ENCODE peak calls at places on chromosomes 12 and 14, in six cellular contexts. Q is heart right ventricle, K is fibroblast of mammary gland, S is aorta, X is BJ, D is foreskin fibroblast. R is an unnamed sample.

GRCh38 chr12:13222076-13222475 is 25.6 kb downstream of the EMP1 start:
- DNase-seq in Q (no peak), K (peak; percentile 75), S (no peak), D (no peak), X (no peak), R (no peak)

GRCh38 chr14:87133073-87133815 is 859.7 kb downstream of the GALC start:
- DNase-seq in K (peak; percentile 96), Q (peak; percentile 40), X (peak; percentile 55), D (peak; percentile 91), S (no peak), R (no peak)

GRCh38 chr14:80003138-80003537 is 208.2 kb downstream of the DIO2 start:
- DNase-seq in K (peak; percentile 11), X (peak; percentile 29), S (no peak), Q (no peak), D (peak; percentile 12), R (peak; percentile 2)

GRCh38 chr12:62618319-62618718 is 151.7 kb downstream of the MON2 start:
- DNase-seq in Q (no peak), X (no peak), D (no peak), S (no peak), K (no peak), R (no peak)

GRCh38 chr12:111715242-111715641 is 29.4 kb downstream of the ACAD10 start:
- DNase-seq in K (no peak), X (no peak), S (no peak), Q (peak; percentile 81), D (no peak), R (no peak)

GRCh38 chr14:93974833-93975232 is 1.5 kb downstream of the ASB2 start:
- DNase-seq in S (no peak), Q (peak; percentile 42), K (no peak), X (no peak), D (no peak), R (no peak)

GRCh38 chr14:69501362-69501964 is 16.9 kb downstream of the PLEKHD1 start:
- DNase-seq in X (no peak), K (peak; percentile 2), D (no peak), Q (peak; percentile 53), S (no peak), R (no peak)

GRCh38 chr14:26636571-26636970 is 38.7 kb upstream of the NOVA1 start:
- DNase-seq in S (no peak), Q (no peak), K (peak; percentile 34), D (no peak), X (no peak), R (no peak)

GRCh38 chr14:104073764-104074163 is 11.7 kb upstream of the ASPG start:
- DNase-seq in Q (no peak), X (no peak), K (no peak), S (no peak), D (no peak), R (no peak)

GRCh38 chr14:88481089-88481488 is 73.7 kb downstream of the PTPN21 start:
- DNase-seq in K (no peak), X (no peak), D (no peak), Q (no peak), S (no peak), R (no peak)

GRCh38 chr12:122327494-122328385 is 61.4 kb upstream of the VPS33A start:
- DNase-seq in X (no peak), Q (no peak), S (no peak), D (no peak), K (no peak), R (no peak)

GRCh38 chr12:46608431-46609280 is 217.1 kb downstream of the SLC38A4 start:
- DNase-seq in K (peak; percentile 79), X (peak; percentile 84), S (no peak), Q (no peak), D (peak; percentile 64), R (peak; percentile 80)

GRCh38 chr12:57111046-57111698 is at the start of gene STAT6:
- DNase-seq in S (peak; percentile 90), K (peak; percentile 87), Q (peak; percentile 89), D (peak; percentile 88), X (no peak), R (peak; percentile 67)

GRCh38 chr12:71194657-71195056 is 36.9 kb upstream of the TSPAN8 start:
- DNase-seq in Q (no peak), D (no peak), X (no peak), S (no peak), K (peak; percentile 44), R (no peak)

DNA sequence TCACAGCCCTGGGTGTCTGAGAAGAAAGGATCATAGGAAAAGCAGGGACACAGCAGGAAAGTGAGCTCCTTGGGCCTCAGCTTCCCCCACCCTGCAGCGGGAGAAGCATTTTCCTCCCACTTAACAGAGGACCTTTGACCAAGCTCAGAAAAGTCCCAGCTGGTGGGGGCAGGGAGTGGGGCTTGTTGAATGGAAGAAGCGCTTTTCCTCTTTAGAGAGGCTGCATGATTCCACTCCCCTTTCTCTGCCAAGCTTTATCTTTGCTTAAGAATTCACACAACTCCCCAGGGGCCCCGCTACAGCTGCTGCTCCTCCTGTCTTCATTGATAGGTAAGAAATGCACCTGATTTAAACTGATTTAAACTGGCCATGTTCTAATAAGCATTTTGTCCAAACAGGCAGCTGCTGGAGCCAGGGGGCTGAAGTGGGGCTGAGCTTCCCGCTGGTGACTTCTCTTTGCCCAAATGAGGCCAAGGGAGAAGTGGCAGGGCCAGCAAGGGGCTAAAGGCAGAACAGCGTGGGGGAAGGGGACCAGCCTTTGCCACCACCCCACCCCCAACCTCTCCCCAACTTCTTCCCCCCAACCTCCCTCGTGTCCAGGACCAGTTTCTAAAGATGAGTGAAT is 1.7 kb upstream of the PAPLN start:
- DNase-seq in X (no peak), S (peak; percentile 63), K (peak; percentile 21), D (no peak), Q (no peak), R (no peak)
- H3K4me3 ChIP-seq in X (no peak overlapping the region), S (no peak overlapping the region), K (no peak overlapping the region), D (no peak overlapping the region), Q (no peak overlapping the region), R (no peak overlapping the region)

DNA sequence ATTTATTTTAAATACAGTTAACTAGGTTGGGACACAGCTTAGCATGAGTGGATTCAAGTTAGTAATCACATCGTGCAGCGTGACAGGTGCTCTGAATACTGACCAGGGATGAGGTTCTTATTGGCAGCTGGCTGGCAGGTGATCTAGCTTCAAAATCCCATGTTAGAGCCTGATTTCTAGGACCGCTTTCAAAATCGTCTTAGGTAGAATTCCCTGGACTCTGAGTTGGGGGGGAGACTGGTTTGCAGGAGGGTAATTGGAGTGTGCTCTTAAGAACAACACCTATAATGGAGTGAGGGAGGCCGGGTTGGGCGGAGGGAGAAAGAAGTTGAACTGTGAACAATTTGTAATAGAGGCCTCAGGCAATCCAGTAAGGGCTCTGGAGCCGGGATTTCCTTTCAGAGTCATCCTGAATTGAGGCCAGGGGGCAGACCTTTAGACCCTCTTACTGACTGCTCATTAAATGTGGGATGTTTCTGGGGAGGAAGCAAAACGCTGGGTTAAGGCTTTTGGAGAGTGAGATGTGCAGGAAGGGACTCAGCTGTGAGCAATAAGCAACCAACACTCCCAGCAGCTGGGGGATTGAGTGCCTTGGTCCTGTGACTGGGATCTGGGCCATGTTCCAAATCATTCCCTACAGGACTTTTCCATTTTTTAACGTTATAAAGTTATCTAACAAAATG is 920 bp upstream of the YARS2 start:
- DNase-seq in Q (no peak), D (no peak), K (peak; percentile 6), S (no peak), X (no peak), R (no peak)
- H3K4me3 ChIP-seq in Q (no peak overlapping the region), D (peak overlapping the region; percentile 99), K (no peak overlapping the region), S (no peak overlapping the region), X (peak overlapping the region; percentile 88), R (peak overlapping the region; percentile 90)

GRCh38 chr12:72275551-72275950 is 3.4 kb downstream of the TRHDE start:
- DNase-seq in Q (no peak), D (no peak), S (no peak), K (no peak), X (no peak), R (no peak)

GRCh38 chr12:72274926-72275325 is 2.8 kb downstream of the TRHDE start:
- DNase-seq in X (no peak), K (peak; percentile 25), D (peak; percentile 64), S (no peak), Q (no peak), R (peak; percentile 52)

GRCh38 chr12:72273499-72273837 is 1.3 kb downstream of the TRHDE start:
- DNase-seq in Q (no peak), S (peak; percentile 61), X (no peak), K (no peak), D (no peak), R (no peak)

GRCh38 chr12:72272731-72273498 is 745 bp downstream of the TRHDE start:
- DNase-seq in D (no peak), Q (no peak), X (no peak), K (no peak), S (peak; percentile 75), R (no peak)

DNA sequence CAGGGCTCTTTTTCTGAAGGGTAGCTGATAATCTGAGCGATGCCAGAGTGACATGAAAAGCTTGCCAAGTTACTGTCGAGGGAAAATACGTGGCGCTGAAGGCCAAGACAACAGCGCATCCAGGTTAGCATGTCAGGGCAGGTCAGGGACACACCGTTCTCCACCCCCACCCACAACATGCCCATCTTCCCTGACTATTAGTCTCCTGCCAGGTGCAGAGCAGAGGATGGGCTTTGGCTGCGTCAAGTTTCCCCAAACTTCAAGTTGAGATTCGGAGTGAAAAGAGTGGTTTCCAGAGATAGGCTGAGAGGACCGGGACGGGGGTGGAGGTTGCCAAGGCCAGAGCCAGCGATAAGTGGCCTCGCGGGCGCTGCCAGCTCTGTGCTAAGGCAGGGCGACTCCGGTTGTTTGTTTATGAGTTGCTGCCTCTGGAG is 1.7 kb downstream of the TRHDE start:
- DNase-seq in X (no peak), K (no peak), Q (no peak), S (peak; percentile 72), D (no peak), R (no peak)
- H3K4me3 ChIP-seq in X (peak overlapping the region; percentile 80), K (peak overlapping the region; percentile 29), Q (no peak overlapping the region), S (no peak overlapping the region), D (peak overlapping the region; percentile 82), R (peak overlapping the region; percentile 60)

DNA sequence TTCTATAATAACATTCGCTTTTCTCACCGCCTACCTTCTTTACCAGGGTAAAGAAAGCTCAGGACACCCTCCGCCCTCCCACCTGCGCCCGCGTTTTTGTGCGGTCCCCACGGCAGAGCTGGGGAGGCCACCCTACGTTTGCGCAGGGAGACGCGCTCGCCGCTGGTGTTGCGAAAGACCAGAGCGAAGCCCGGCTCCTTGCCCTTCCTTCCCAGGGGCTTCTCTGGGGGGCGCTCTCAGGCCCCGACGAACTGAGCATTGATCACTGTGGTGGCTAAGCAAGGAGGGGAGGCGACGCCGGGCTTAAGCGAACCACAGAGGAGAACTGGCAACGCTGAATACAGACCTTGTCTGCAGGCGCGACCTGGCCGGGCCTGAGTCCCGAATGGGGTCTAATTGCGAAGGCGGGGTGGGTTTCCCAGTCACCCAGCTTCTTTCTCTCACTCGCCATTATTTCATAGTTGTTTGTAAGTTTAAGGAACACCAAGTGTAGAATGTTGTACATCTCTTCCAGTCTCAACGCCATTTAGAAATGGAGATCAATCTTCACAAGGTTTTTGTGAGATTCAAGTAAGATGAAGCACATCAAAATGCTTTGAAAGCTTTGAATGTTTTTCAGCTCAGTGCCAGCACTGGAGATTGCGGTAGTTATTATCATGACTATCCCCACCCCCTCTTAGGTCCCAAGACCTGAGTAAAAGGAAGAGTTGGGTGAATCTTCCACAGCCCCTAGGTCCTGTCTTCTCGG is 1.7 kb upstream of the NKX2-1 start:
- DNase-seq in D (no peak), K (no peak), S (no peak), Q (no peak), X (no peak), R (no peak)
- H3K4me3 ChIP-seq in D (no peak overlapping the region), K (no peak overlapping the region), S (no peak overlapping the region), Q (no peak overlapping the region), X (no peak overlapping the region), R (no peak overlapping the region)

DNA sequence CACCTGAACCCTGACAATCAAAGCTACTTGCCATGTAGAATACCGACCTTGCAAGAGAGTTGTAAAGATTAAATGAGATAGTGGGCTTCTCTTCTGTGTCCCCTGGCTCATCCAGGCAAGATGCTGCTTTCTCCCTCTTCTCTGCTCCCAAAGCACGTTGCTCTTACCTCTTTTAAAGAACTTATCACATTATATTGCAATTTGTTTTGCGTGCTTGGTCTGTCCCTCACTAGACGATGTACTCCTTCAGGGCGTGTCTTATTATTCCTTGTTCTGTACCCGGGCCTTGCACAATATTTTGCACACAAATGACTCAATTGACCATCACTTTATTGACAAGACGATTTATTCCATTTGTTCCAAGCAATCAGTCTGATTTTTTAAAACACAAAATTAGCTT is 3.3 kb downstream of the DCN start:
- DNase-seq in D (peak; percentile 71), K (peak; percentile 84), S (no peak), X (no peak), Q (no peak), R (no peak)
- H3K4me3 ChIP-seq in D (peak overlapping the region; percentile 57), K (peak overlapping the region; percentile 51), S (no peak overlapping the region), X (peak overlapping the region; percentile 35), Q (no peak overlapping the region), R (peak overlapping the region; percentile 26)